ENCODE peak calls at places on chromosomes 6 and 20, in seven cellular contexts. Z is GM04503, B is RPMI8226, J is LHCN-M2, N is HEK293T, L is NCI-H510A treated with DMSO at 0.1 percent for 48 hours, T is mesothelial cell of epicardium. O is an unnamed sample.

GRCh38 chr6:139708342-139709199 is 334.1 kb upstream of the CITED2 start:
- DNase-seq in L (no peak), Z (peak), T (no peak), J (peak), B (no peak), N (peak), O (no peak)

GRCh38 chr6:28858963-28859362 is 64.8 kb downstream of the TRIM27 start:
- DNase-seq in L (no peak), T (no peak), B (no peak), Z (no peak), J (no peak), N (no peak), O (no peak)

GRCh38 chr20:4045741-4046140 is 30.4 kb upstream of the RNF24 start:
- DNase-seq in B (no peak), Z (no peak), T (no peak), L (no peak), J (peak), N (no peak), O (no peak)

GRCh38 chr20:60993647-60994046 is 258.4 kb upstream of the CDH4 start:
- DNase-seq in J (peak), T (no peak), Z (no peak), B (peak), L (no peak), N (peak), O (no peak)

GRCh38 chr6:40874495-40874894 is 164.5 kb downstream of the UNC5CL start:
- DNase-seq in B (no peak), L (no peak), J (no peak), Z (no peak), T (no peak), N (peak), O (peak)

GRCh38 chr6:118892248-118893094 is 1.5 kb upstream of the ASF1A start:
- DNase-seq in J (peak), L (no peak), N (no peak), B (no peak), T (no peak), Z (no peak), O (no peak)

GRCh38 chr6:54775586-54775985 is 71.0 kb upstream of the FAM83B start:
- DNase-seq in N (no peak), B (no peak), J (no peak), Z (no peak), L (no peak), T (no peak), O (no peak)

GRCh38 chr6:154247119-154247814 is 109.3 kb downstream of the IPCEF1 start:
- DNase-seq in L (no peak), B (no peak), Z (no peak), N (no peak), J (no peak), T (no peak), O (no peak)

GRCh38 chr20:10522328-10522727 is 87.2 kb downstream of the SLX4IP start:
- DNase-seq in Z (no peak), T (no peak), L (no peak), N (no peak), J (no peak), B (no peak), O (no peak)

GRCh38 chr20:4516851-4517250 is 204.9 kb upstream of the PRND start:
- DNase-seq in J (no peak), Z (no peak), B (no peak), T (no peak), N (no peak), L (no peak), O (no peak)

GRCh38 chr20:38109657-38110524 is 55.2 kb downstream of the TGM2 start:
- DNase-seq in L (no peak), N (peak), J (peak), B (no peak), Z (peak), T (no peak), O (peak)

GRCh38 chr6:31493875-31494694 is 3.9 kb upstream of the MICB start:
- DNase-seq in Z (no peak), J (peak), L (peak), N (peak), T (peak), B (peak), O (peak)

GRCh38 chr6:126537437-126537836 is 197.5 kb downstream of the CENPW start:
- DNase-seq in N (no peak), Z (no peak), J (no peak), B (no peak), L (no peak), T (no peak), O (no peak)

GRCh38 chr6:151044465-151045441 is 179.3 kb downstream of the MTHFD1L start:
- DNase-seq in L (peak), Z (no peak), J (peak), N (no peak), T (no peak), B (no peak), O (peak)

GRCh38 chr6:39228992-39229767 is at the start of gene KCNK5:
- DNase-seq in J (no peak), T (peak), B (peak), L (peak), N (peak), Z (no peak), O (no peak)

GRCh38 chr6:105402981-105403935 is at the start of gene PREP:
- DNase-seq in J (peak), T (peak), Z (peak), B (peak), L (peak), N (peak), O (peak)

GRCh38 chr6:41878246-41878645 is 16.9 kb downstream of the USP49 start:
- DNase-seq in Z (peak), T (no peak), N (no peak), J (peak), L (no peak), B (no peak), O (no peak)

GRCh38 chr6:31767096-31767645 is 4.7 kb downstream of the SAPCD1 start:
- DNase-seq in L (no peak), N (no peak), T (no peak), Z (no peak), B (no peak), J (no peak), O (no peak)

GRCh38 chr6:33628401-33628964 is 7.4 kb downstream of the ITPR3 start:
- DNase-seq in J (no peak), N (no peak), B (peak), T (no peak), Z (no peak), L (peak), O (no peak)

O was measured in breast epithelium.